ENCODE peak calls at places on chromosomes 7 and 10, in nine cellular contexts. One of them, this sample, is unnamed.

GRCh38 chr10:77328272-77328816 is 309.3 kb downstream of the KCNMA1 start:
- DNase-seq in heart left ventricle: no peak
- DNase-seq in activated naive CD4-positive, alpha-beta T cell treated with anti-CD3 and anti-CD28 coated beads, Interleukin-2, amount 50 U/mL, for 16 hours: no peak
- DNase-seq in hepatocyte: peak; percentile 74
- DNase-seq in tibial nerve: no peak
- DNase-seq in right cardiac atrium: no peak
- DNase-seq in stimulated activated CD4-positive, alpha-beta T cell treated with anti-CD3 and anti-CD28 coated beads, Interleukin-12 subunit alpha, Interleukin-12 subunit beta, amount 100 ng/mL, for 4 hours: no peak
- DNase-seq in NCI-H1092: no peak
- DNase-seq in 8988T: no peak
- DNase-seq in this sample: peak; percentile 42

GRCh38 chr10:98748298-98748697 is 301.6 kb upstream of the HPS1 start:
- DNase-seq in activated naive CD4-positive, alpha-beta T cell treated with anti-CD3 and anti-CD28 coated beads, Interleukin-2, amount 50 U/mL, for 16 hours: no peak
- DNase-seq in 8988T: no peak
- DNase-seq in hepatocyte: peak; percentile 53
- DNase-seq in stimulated activated CD4-positive, alpha-beta T cell treated with anti-CD3 and anti-CD28 coated beads, Interleukin-12 subunit alpha, Interleukin-12 subunit beta, amount 100 ng/mL, for 4 hours: no peak
- DNase-seq in right cardiac atrium: no peak
- DNase-seq in tibial nerve: no peak
- DNase-seq in heart left ventricle: no peak
- DNase-seq in NCI-H1092: no peak
- DNase-seq in this sample: no peak

GRCh38 chr10:101495324-101495925 is 92.6 kb downstream of the POLL start:
- DNase-seq in activated naive CD4-positive, alpha-beta T cell treated with anti-CD3 and anti-CD28 coated beads, Interleukin-2, amount 50 U/mL, for 16 hours: no peak
- DNase-seq in 8988T: no peak
- DNase-seq in heart left ventricle: no peak
- DNase-seq in right cardiac atrium: no peak
- DNase-seq in stimulated activated CD4-positive, alpha-beta T cell treated with anti-CD3 and anti-CD28 coated beads, Interleukin-12 subunit alpha, Interleukin-12 subunit beta, amount 100 ng/mL, for 4 hours: no peak
- DNase-seq in NCI-H1092: no peak
- DNase-seq in hepatocyte: peak; percentile 7
- DNase-seq in tibial nerve: no peak
- DNase-seq in this sample: no peak

GRCh38 chr10:82234173-82234572 is 359.2 kb downstream of the NRG3 start:
- DNase-seq in heart left ventricle: no peak
- DNase-seq in 8988T: no peak
- DNase-seq in stimulated activated CD4-positive, alpha-beta T cell treated with anti-CD3 and anti-CD28 coated beads, Interleukin-12 subunit alpha, Interleukin-12 subunit beta, amount 100 ng/mL, for 4 hours: no peak
- DNase-seq in right cardiac atrium: no peak
- DNase-seq in NCI-H1092: no peak
- DNase-seq in tibial nerve: no peak
- DNase-seq in activated naive CD4-positive, alpha-beta T cell treated with anti-CD3 and anti-CD28 coated beads, Interleukin-2, amount 50 U/mL, for 16 hours: no peak
- DNase-seq in hepatocyte: no peak
- DNase-seq in this sample: no peak

GRCh38 chr10:51297438-51297837 is 223.2 kb downstream of the PRKG1 start:
- DNase-seq in hepatocyte: no peak
- DNase-seq in stimulated activated CD4-positive, alpha-beta T cell treated with anti-CD3 and anti-CD28 coated beads, Interleukin-12 subunit alpha, Interleukin-12 subunit beta, amount 100 ng/mL, for 4 hours: no peak
- DNase-seq in activated naive CD4-positive, alpha-beta T cell treated with anti-CD3 and anti-CD28 coated beads, Interleukin-2, amount 50 U/mL, for 16 hours: no peak
- DNase-seq in 8988T: no peak
- DNase-seq in tibial nerve: no peak
- DNase-seq in right cardiac atrium: no peak
- DNase-seq in heart left ventricle: no peak
- DNase-seq in NCI-H1092: no peak
- DNase-seq in this sample: no peak

GRCh38 chr10:125479059-125479458 is 203.9 kb downstream of the TEX36 start:
- DNase-seq in hepatocyte: no peak
- DNase-seq in heart left ventricle: no peak
- DNase-seq in 8988T: no peak
- DNase-seq in activated naive CD4-positive, alpha-beta T cell treated with anti-CD3 and anti-CD28 coated beads, Interleukin-2, amount 50 U/mL, for 16 hours: no peak
- DNase-seq in right cardiac atrium: no peak
- DNase-seq in tibial nerve: no peak
- DNase-seq in NCI-H1092: no peak
- DNase-seq in stimulated activated CD4-positive, alpha-beta T cell treated with anti-CD3 and anti-CD28 coated beads, Interleukin-12 subunit alpha, Interleukin-12 subunit beta, amount 100 ng/mL, for 4 hours: no peak
- DNase-seq in this sample: no peak

GRCh38 chr10:67602268-67602950 is 93.6 kb downstream of the CTNNA3 start:
- DNase-seq in NCI-H1092: no peak
- DNase-seq in 8988T: peak; percentile 18
- DNase-seq in stimulated activated CD4-positive, alpha-beta T cell treated with anti-CD3 and anti-CD28 coated beads, Interleukin-12 subunit alpha, Interleukin-12 subunit beta, amount 100 ng/mL, for 4 hours: no peak
- DNase-seq in activated naive CD4-positive, alpha-beta T cell treated with anti-CD3 and anti-CD28 coated beads, Interleukin-2, amount 50 U/mL, for 16 hours: no peak
- DNase-seq in hepatocyte: no peak
- DNase-seq in tibial nerve: no peak
- DNase-seq in right cardiac atrium: no peak
- DNase-seq in heart left ventricle: no peak
- DNase-seq in this sample: no peak

GRCh38 chr7:139231513-139232376 is 708 bp downstream of the UBN2 start:
- DNase-seq in activated naive CD4-positive, alpha-beta T cell treated with anti-CD3 and anti-CD28 coated beads, Interleukin-2, amount 50 U/mL, for 16 hours: peak; percentile 26
- DNase-seq in 8988T: peak; percentile 25
- DNase-seq in heart left ventricle: peak; percentile 21
- DNase-seq in hepatocyte: peak; percentile 57
- DNase-seq in stimulated activated CD4-positive, alpha-beta T cell treated with anti-CD3 and anti-CD28 coated beads, Interleukin-12 subunit alpha, Interleukin-12 subunit beta, amount 100 ng/mL, for 4 hours: peak; percentile 10
- DNase-seq in NCI-H1092: no peak
- DNase-seq in right cardiac atrium: peak; percentile 56
- DNase-seq in tibial nerve: peak; percentile 25
- DNase-seq in this sample: no peak

GRCh38 chr10:109956454-109957091 is 33.3 kb upstream of the XPNPEP1 start:
- DNase-seq in heart left ventricle: no peak
- DNase-seq in 8988T: peak; percentile 18
- DNase-seq in activated naive CD4-positive, alpha-beta T cell treated with anti-CD3 and anti-CD28 coated beads, Interleukin-2, amount 50 U/mL, for 16 hours: peak; percentile 18
- DNase-seq in hepatocyte: peak; percentile 39
- DNase-seq in right cardiac atrium: no peak
- DNase-seq in NCI-H1092: no peak
- DNase-seq in tibial nerve: no peak
- DNase-seq in stimulated activated CD4-positive, alpha-beta T cell treated with anti-CD3 and anti-CD28 coated beads, Interleukin-12 subunit alpha, Interleukin-12 subunit beta, amount 100 ng/mL, for 4 hours: peak; percentile 6
- DNase-seq in this sample: no peak

GRCh38 chr10:86729677-86730076 is 26.7 kb upstream of the BMPR1A start:
- DNase-seq in 8988T: no peak
- DNase-seq in activated naive CD4-positive, alpha-beta T cell treated with anti-CD3 and anti-CD28 coated beads, Interleukin-2, amount 50 U/mL, for 16 hours: no peak
- DNase-seq in hepatocyte: no peak
- DNase-seq in stimulated activated CD4-positive, alpha-beta T cell treated with anti-CD3 and anti-CD28 coated beads, Interleukin-12 subunit alpha, Interleukin-12 subunit beta, amount 100 ng/mL, for 4 hours: no peak
- DNase-seq in heart left ventricle: no peak
- DNase-seq in NCI-H1092: no peak
- DNase-seq in tibial nerve: no peak
- DNase-seq in right cardiac atrium: no peak
- DNase-seq in this sample: no peak

GRCh38 chr10:42553064-42553407 is 85.3 kb downstream of the ZNF33B start:
- DNase-seq in stimulated activated CD4-positive, alpha-beta T cell treated with anti-CD3 and anti-CD28 coated beads, Interleukin-12 subunit alpha, Interleukin-12 subunit beta, amount 100 ng/mL, for 4 hours: no peak
- DNase-seq in heart left ventricle: no peak
- DNase-seq in NCI-H1092: no peak
- DNase-seq in 8988T: no peak
- DNase-seq in hepatocyte: no peak
- DNase-seq in right cardiac atrium: no peak
- DNase-seq in activated naive CD4-positive, alpha-beta T cell treated with anti-CD3 and anti-CD28 coated beads, Interleukin-2, amount 50 U/mL, for 16 hours: no peak
- DNase-seq in tibial nerve: no peak
- DNase-seq in this sample: no peak

GRCh38 chr7:98754041-98754479 is 115.8 kb downstream of the TMEM130 start:
- DNase-seq in NCI-H1092: peak; percentile 21
- DNase-seq in stimulated activated CD4-positive, alpha-beta T cell treated with anti-CD3 and anti-CD28 coated beads, Interleukin-12 subunit alpha, Interleukin-12 subunit beta, amount 100 ng/mL, for 4 hours: no peak
- DNase-seq in 8988T: no peak
- DNase-seq in tibial nerve: no peak
- DNase-seq in heart left ventricle: no peak
- DNase-seq in hepatocyte: peak; percentile 34
- DNase-seq in activated naive CD4-positive, alpha-beta T cell treated with anti-CD3 and anti-CD28 coated beads, Interleukin-2, amount 50 U/mL, for 16 hours: no peak
- DNase-seq in right cardiac atrium: no peak
- DNase-seq in this sample: no peak

GRCh38 chr10:79190740-79191261 is 122.0 kb downstream of the ZMIZ1 start:
- DNase-seq in right cardiac atrium: no peak
- DNase-seq in 8988T: no peak
- DNase-seq in stimulated activated CD4-positive, alpha-beta T cell treated with anti-CD3 and anti-CD28 coated beads, Interleukin-12 subunit alpha, Interleukin-12 subunit beta, amount 100 ng/mL, for 4 hours: no peak
- DNase-seq in heart left ventricle: no peak
- DNase-seq in activated naive CD4-positive, alpha-beta T cell treated with anti-CD3 and anti-CD28 coated beads, Interleukin-2, amount 50 U/mL, for 16 hours: no peak
- DNase-seq in hepatocyte: no peak
- DNase-seq in tibial nerve: no peak
- DNase-seq in NCI-H1092: no peak
- DNase-seq in this sample: no peak

GRCh38 chr7:31053986-31054385 is 1.9 kb downstream of the ADCYAP1R1 start:
- DNase-seq in right cardiac atrium: no peak
- DNase-seq in tibial nerve: no peak
- DNase-seq in stimulated activated CD4-positive, alpha-beta T cell treated with anti-CD3 and anti-CD28 coated beads, Interleukin-12 subunit alpha, Interleukin-12 subunit beta, amount 100 ng/mL, for 4 hours: no peak
- DNase-seq in hepatocyte: no peak
- DNase-seq in heart left ventricle: no peak
- DNase-seq in 8988T: no peak
- DNase-seq in NCI-H1092: no peak
- DNase-seq in activated naive CD4-positive, alpha-beta T cell treated with anti-CD3 and anti-CD28 coated beads, Interleukin-2, amount 50 U/mL, for 16 hours: no peak
- DNase-seq in this sample: no peak

GRCh38 chr7:155052982-155053381 is 17.1 kb upstream of the HTR5A start:
- DNase-seq in 8988T: no peak
- DNase-seq in heart left ventricle: no peak
- DNase-seq in tibial nerve: no peak
- DNase-seq in right cardiac atrium: no peak
- DNase-seq in activated naive CD4-positive, alpha-beta T cell treated with anti-CD3 and anti-CD28 coated beads, Interleukin-2, amount 50 U/mL, for 16 hours: no peak
- DNase-seq in hepatocyte: no peak
- DNase-seq in NCI-H1092: no peak
- DNase-seq in stimulated activated CD4-positive, alpha-beta T cell treated with anti-CD3 and anti-CD28 coated beads, Interleukin-12 subunit alpha, Interleukin-12 subunit beta, amount 100 ng/mL, for 4 hours: no peak
- DNase-seq in this sample: no peak

GRCh38 chr10:103884681-103885139 is 29.3 kb upstream of the SH3PXD2A start:
- DNase-seq in hepatocyte: peak; percentile 76
- DNase-seq in right cardiac atrium: no peak
- DNase-seq in stimulated activated CD4-positive, alpha-beta T cell treated with anti-CD3 and anti-CD28 coated beads, Interleukin-12 subunit alpha, Interleukin-12 subunit beta, amount 100 ng/mL, for 4 hours: no peak
- DNase-seq in NCI-H1092: peak; percentile 57
- DNase-seq in 8988T: peak; percentile 48
- DNase-seq in activated naive CD4-positive, alpha-beta T cell treated with anti-CD3 and anti-CD28 coated beads, Interleukin-2, amount 50 U/mL, for 16 hours: no peak
- DNase-seq in tibial nerve: no peak
- DNase-seq in heart left ventricle: peak; percentile 28
- DNase-seq in this sample: no peak

GRCh38 chr10:13053794-13054462 is 46.0 kb upstream of the OPTN start:
- DNase-seq in tibial nerve: no peak
- DNase-seq in hepatocyte: no peak
- DNase-seq in right cardiac atrium: no peak
- DNase-seq in stimulated activated CD4-positive, alpha-beta T cell treated with anti-CD3 and anti-CD28 coated beads, Interleukin-12 subunit alpha, Interleukin-12 subunit beta, amount 100 ng/mL, for 4 hours: no peak
- DNase-seq in activated naive CD4-positive, alpha-beta T cell treated with anti-CD3 and anti-CD28 coated beads, Interleukin-2, amount 50 U/mL, for 16 hours: no peak
- DNase-seq in 8988T: no peak
- DNase-seq in NCI-H1092: no peak
- DNase-seq in heart left ventricle: no peak
- DNase-seq in this sample: no peak

GRCh38 chr10:103667390-103667789 is 173.9 kb downstream of the NEURL1 start:
- DNase-seq in activated naive CD4-positive, alpha-beta T cell treated with anti-CD3 and anti-CD28 coated beads, Interleukin-2, amount 50 U/mL, for 16 hours: no peak
- DNase-seq in NCI-H1092: no peak
- DNase-seq in 8988T: no peak
- DNase-seq in hepatocyte: no peak
- DNase-seq in tibial nerve: no peak
- DNase-seq in stimulated activated CD4-positive, alpha-beta T cell treated with anti-CD3 and anti-CD28 coated beads, Interleukin-12 subunit alpha, Interleukin-12 subunit beta, amount 100 ng/mL, for 4 hours: no peak
- DNase-seq in heart left ventricle: peak; percentile 60
- DNase-seq in right cardiac atrium: peak; percentile 80
- DNase-seq in this sample: no peak

GRCh38 chr7:98040626-98041025 is 50.6 kb upstream of the OCM2 start:
- DNase-seq in right cardiac atrium: no peak
- DNase-seq in activated naive CD4-positive, alpha-beta T cell treated with anti-CD3 and anti-CD28 coated beads, Interleukin-2, amount 50 U/mL, for 16 hours: no peak
- DNase-seq in heart left ventricle: no peak
- DNase-seq in 8988T: no peak
- DNase-seq in NCI-H1092: no peak
- DNase-seq in stimulated activated CD4-positive, alpha-beta T cell treated with anti-CD3 and anti-CD28 coated beads, Interleukin-12 subunit alpha, Interleukin-12 subunit beta, amount 100 ng/mL, for 4 hours: no peak
- DNase-seq in tibial nerve: no peak
- DNase-seq in hepatocyte: no peak
- DNase-seq in this sample: no peak

GRCh38 chr10:133279266-133279960 is 2.7 kb upstream of the ADAM8 start:
- DNase-seq in heart left ventricle: no peak
- DNase-seq in right cardiac atrium: no peak
- DNase-seq in NCI-H1092: no peak
- DNase-seq in 8988T: no peak
- DNase-seq in hepatocyte: no peak
- DNase-seq in tibial nerve: no peak
- DNase-seq in activated naive CD4-positive, alpha-beta T cell treated with anti-CD3 and anti-CD28 coated beads, Interleukin-2, amount 50 U/mL, for 16 hours: no peak
- DNase-seq in stimulated activated CD4-positive, alpha-beta T cell treated with anti-CD3 and anti-CD28 coated beads, Interleukin-12 subunit alpha, Interleukin-12 subunit beta, amount 100 ng/mL, for 4 hours: no peak
- DNase-seq in this sample: no peak

GRCh38 chr7:14457567-14458453 is 444.7 kb downstream of the DGKB start:
- DNase-seq in stimulated activated CD4-positive, alpha-beta T cell treated with anti-CD3 and anti-CD28 coated beads, Interleukin-12 subunit alpha, Interleukin-12 subunit beta, amount 100 ng/mL, for 4 hours: peak; percentile 6
- DNase-seq in right cardiac atrium: peak; percentile 78
- DNase-seq in hepatocyte: peak; percentile 93
- DNase-seq in NCI-H1092: peak; percentile 68
- DNase-seq in tibial nerve: peak; percentile 84
- DNase-seq in activated naive CD4-positive, alpha-beta T cell treated with anti-CD3 and anti-CD28 coated beads, Interleukin-2, amount 50 U/mL, for 16 hours: peak; percentile 15
- DNase-seq in heart left ventricle: peak; percentile 72
- DNase-seq in 8988T: no peak
- DNase-seq in this sample: peak; percentile 82

GRCh38 chr10:42934351-42934811 is 142.5 kb upstream of the RET start:
- DNase-seq in tibial nerve: no peak
- DNase-seq in activated naive CD4-positive, alpha-beta T cell treated with anti-CD3 and anti-CD28 coated beads, Interleukin-2, amount 50 U/mL, for 16 hours: no peak
- DNase-seq in NCI-H1092: no peak
- DNase-seq in stimulated activated CD4-positive, alpha-beta T cell treated with anti-CD3 and anti-CD28 coated beads, Interleukin-12 subunit alpha, Interleukin-12 subunit beta, amount 100 ng/mL, for 4 hours: no peak
- DNase-seq in hepatocyte: no peak
- DNase-seq in heart left ventricle: no peak
- DNase-seq in 8988T: no peak
- DNase-seq in right cardiac atrium: no peak
- DNase-seq in this sample: no peak

GRCh38 chr10:33132626-33133025 is 174.6 kb upstream of the ITGB1 start:
- DNase-seq in right cardiac atrium: no peak
- DNase-seq in tibial nerve: no peak
- DNase-seq in activated naive CD4-positive, alpha-beta T cell treated with anti-CD3 and anti-CD28 coated beads, Interleukin-2, amount 50 U/mL, for 16 hours: no peak
- DNase-seq in NCI-H1092: no peak
- DNase-seq in stimulated activated CD4-positive, alpha-beta T cell treated with anti-CD3 and anti-CD28 coated beads, Interleukin-12 subunit alpha, Interleukin-12 subunit beta, amount 100 ng/mL, for 4 hours: no peak
- DNase-seq in heart left ventricle: no peak
- DNase-seq in hepatocyte: no peak
- DNase-seq in 8988T: no peak
- DNase-seq in this sample: no peak

GRCh38 chr7:1068013-1068412 is 19.9 kb upstream of the GPER1 start:
- DNase-seq in hepatocyte: no peak
- DNase-seq in activated naive CD4-positive, alpha-beta T cell treated with anti-CD3 and anti-CD28 coated beads, Interleukin-2, amount 50 U/mL, for 16 hours: no peak
- DNase-seq in tibial nerve: no peak
- DNase-seq in NCI-H1092: no peak
- DNase-seq in right cardiac atrium: no peak
- DNase-seq in stimulated activated CD4-positive, alpha-beta T cell treated with anti-CD3 and anti-CD28 coated beads, Interleukin-12 subunit alpha, Interleukin-12 subunit beta, amount 100 ng/mL, for 4 hours: no peak
- DNase-seq in heart left ventricle: no peak
- DNase-seq in 8988T: no peak
- DNase-seq in this sample: no peak

GRCh38 chr7:17058568-17058967 is 176.8 kb upstream of the AGR3 start:
- DNase-seq in hepatocyte: no peak
- DNase-seq in stimulated activated CD4-positive, alpha-beta T cell treated with anti-CD3 and anti-CD28 coated beads, Interleukin-12 subunit alpha, Interleukin-12 subunit beta, amount 100 ng/mL, for 4 hours: no peak
- DNase-seq in right cardiac atrium: no peak
- DNase-seq in NCI-H1092: no peak
- DNase-seq in tibial nerve: no peak
- DNase-seq in 8988T: no peak
- DNase-seq in activated naive CD4-positive, alpha-beta T cell treated with anti-CD3 and anti-CD28 coated beads, Interleukin-2, amount 50 U/mL, for 16 hours: no peak
- DNase-seq in heart left ventricle: no peak
- DNase-seq in this sample: no peak

GRCh38 chr10:63711866-63712716 is 190.9 kb downstream of the REEP3 start:
- DNase-seq in tibial nerve: peak; percentile 87
- DNase-seq in activated naive CD4-positive, alpha-beta T cell treated with anti-CD3 and anti-CD28 coated beads, Interleukin-2, amount 50 U/mL, for 16 hours: no peak
- DNase-seq in NCI-H1092: peak; percentile 97
- DNase-seq in right cardiac atrium: peak; percentile 97
- DNase-seq in heart left ventricle: peak; percentile 93
- DNase-seq in 8988T: peak; percentile 32
- DNase-seq in hepatocyte: peak; percentile 84
- DNase-seq in stimulated activated CD4-positive, alpha-beta T cell treated with anti-CD3 and anti-CD28 coated beads, Interleukin-12 subunit alpha, Interleukin-12 subunit beta, amount 100 ng/mL, for 4 hours: no peak
- DNase-seq in this sample: peak; percentile 97

GRCh38 chr10:96613565-96613964 is 26.8 kb upstream of the TM9SF3 start:
- DNase-seq in tibial nerve: no peak
- DNase-seq in 8988T: no peak
- DNase-seq in stimulated activated CD4-positive, alpha-beta T cell treated with anti-CD3 and anti-CD28 coated beads, Interleukin-12 subunit alpha, Interleukin-12 subunit beta, amount 100 ng/mL, for 4 hours: no peak
- DNase-seq in NCI-H1092: no peak
- DNase-seq in right cardiac atrium: no peak
- DNase-seq in heart left ventricle: no peak
- DNase-seq in activated naive CD4-positive, alpha-beta T cell treated with anti-CD3 and anti-CD28 coated beads, Interleukin-2, amount 50 U/mL, for 16 hours: no peak
- DNase-seq in hepatocyte: peak; percentile 34
- DNase-seq in this sample: no peak

GRCh38 chr7:45454771-45455170 is 119.4 kb upstream of the ADCY1 start:
- DNase-seq in NCI-H1092: no peak
- DNase-seq in heart left ventricle: no peak
- DNase-seq in 8988T: no peak
- DNase-seq in hepatocyte: no peak
- DNase-seq in right cardiac atrium: no peak
- DNase-seq in activated naive CD4-positive, alpha-beta T cell treated with anti-CD3 and anti-CD28 coated beads, Interleukin-2, amount 50 U/mL, for 16 hours: no peak
- DNase-seq in tibial nerve: no peak
- DNase-seq in stimulated activated CD4-positive, alpha-beta T cell treated with anti-CD3 and anti-CD28 coated beads, Interleukin-12 subunit alpha, Interleukin-12 subunit beta, amount 100 ng/mL, for 4 hours: no peak
- DNase-seq in this sample: no peak

GRCh38 chr10:17452060-17452894 is 2.1 kb downstream of the ST8SIA6 start:
- DNase-seq in 8988T: no peak
- DNase-seq in activated naive CD4-positive, alpha-beta T cell treated with anti-CD3 and anti-CD28 coated beads, Interleukin-2, amount 50 U/mL, for 16 hours: no peak
- DNase-seq in heart left ventricle: no peak
- DNase-seq in tibial nerve: no peak
- DNase-seq in right cardiac atrium: no peak
- DNase-seq in NCI-H1092: no peak
- DNase-seq in stimulated activated CD4-positive, alpha-beta T cell treated with anti-CD3 and anti-CD28 coated beads, Interleukin-12 subunit alpha, Interleukin-12 subunit beta, amount 100 ng/mL, for 4 hours: no peak
- DNase-seq in hepatocyte: no peak
- DNase-seq in this sample: no peak